ENCODE peak calls at places on chromosomes 3 and 15, in seven cellular contexts. S, C, A, J, F, G and Z are unnamed samples.
A peak's percentile ranks its signal among the peaks of the same experiment; 100 is the strongest.

GRCh38 chr3:17775073-17775472 is 32.6 kb upstream of the TBC1D5 start:
- DNase-seq in S (no peak), C (no peak), A (no peak), J (no peak), F (no peak), G (no peak), Z (no peak)

GRCh38 chr3:114644372-114644771 is 350.5 kb downstream of the TIGIT start:
- DNase-seq in S (no peak), C (no peak), A (no peak), J (no peak), F (no peak), G (no peak), Z (no peak)

GRCh38 chr3:39892068-39892467 is 82.7 kb downstream of the MYRIP start:
- DNase-seq in S (no peak), C (no peak), A (no peak), J (no peak), F (no peak), G (no peak), Z (no peak)

GRCh38 chr3:176872771-176873209 is 324.5 kb downstream of the TBL1XR1 start:
- DNase-seq in S (no peak), C (peak; percentile 9), A (no peak), J (peak; percentile 45), F (peak; percentile 30), G (peak; percentile 34), Z (no peak)

GRCh38 chr3:12744326-12744725 is 14.7 kb downstream of the TMEM40 start:
- DNase-seq in S (no peak), C (no peak), A (no peak), J (no peak), F (no peak), G (no peak), Z (no peak)

GRCh38 chr3:150329408-150329807 is 78.7 kb upstream of the TSC22D2 start:
- DNase-seq in S (no peak), C (no peak), A (no peak), J (no peak), F (no peak), G (no peak), Z (no peak)

GRCh38 chr15:67828379-67828968 is 3.2 kb downstream of the SKOR1 start:
- DNase-seq in S (no peak), C (no peak), A (no peak), J (no peak), F (no peak), G (no peak), Z (no peak)

GRCh38 chr15:79032656-79033055 is 57.9 kb downstream of the RASGRF1 start:
- DNase-seq in S (no peak), C (no peak), A (no peak), J (no peak), F (no peak), G (no peak), Z (no peak)

GRCh38 chr3:134617608-134618472 is 33.0 kb downstream of the KY start:
- DNase-seq in S (no peak), C (no peak), A (no peak), J (no peak), F (no peak), G (no peak), Z (no peak)

GRCh38 chr3:121483290-121483689 is 62.5 kb downstream of the POLQ start:
- DNase-seq in S (no peak), C (no peak), A (no peak), J (no peak), F (no peak), G (peak; percentile 20), Z (no peak)

GRCh38 chr3:139173372-139174108 is 128.8 kb upstream of the PRR23C start:
- DNase-seq in S (peak; percentile 36), C (peak; percentile 22), A (no peak), J (peak; percentile 48), F (no peak), G (no peak), Z (no peak)

GRCh38 chr3:15974647-15975046 is 176.9 kb upstream of the ANKRD28 start:
- DNase-seq in S (no peak), C (no peak), A (no peak), J (no peak), F (no peak), G (no peak), Z (no peak)